ENCODE peak calls at places on chromosome 20, in four cellular contexts. A is mesendoderm, K is PC-3, V is fibroblast of lung. T is an unnamed sample.
A peak's percentile ranks its signal among the peaks of the same experiment; 100 is the strongest.

GRCh38 chr20:2747676-2748235 is 52.7 kb downstream of the CPXM1 start:
- DNase-seq in A (no peak), K (no peak), V (no peak), T (no peak)

GRCh38 chr20:31843288-31843687 is 2.1 kb downstream of the FOXS1 start:
- DNase-seq in A (no peak), K (no peak), V (no peak), T (no peak)

GRCh38 chr20:45343445-45343866 is 4.8 kb downstream of the SDC4 start:
- DNase-seq in A (peak; percentile 78), K (peak; percentile 71), V (no peak), T (no peak)

GRCh38 chr20:38337561-38338140 is 8.6 kb upstream of the LBP start:
- DNase-seq in A (peak; percentile 90), K (peak; percentile 52), V (no peak), T (peak; percentile 21)

GRCh38 chr20:10649080-10649816 is 24.6 kb downstream of the JAG1 start:
- DNase-seq in A (peak; percentile 58), K (no peak), V (peak; percentile 41), T (no peak)

GRCh38 chr20:59942245-59942644 is 2.1 kb downstream of the FAM217B start:
- DNase-seq in A (no peak), K (no peak), V (no peak), T (no peak)

GRCh38 chr20:17613328-17614175 is 43.7 kb downstream of the DSTN start:
- DNase-seq in A (no peak), K (no peak), V (no peak), T (no peak)

GRCh38 chr20:51393566-51393965 is 149.0 kb downstream of the NFATC2 start:
- DNase-seq in A (peak; percentile 42), K (no peak), V (no peak), T (no peak)

GRCh38 chr20:60500038-60500701 is 541.9 kb downstream of the CDH26 start:
- DNase-seq in A (no peak), K (no peak), V (no peak), T (no peak)

GRCh38 chr20:47346172-47346571 is 10.3 kb downstream of the ZMYND8 start:
- DNase-seq in A (no peak), K (no peak), V (no peak), T (no peak)
- H3K9ac ChIP-seq in A (no peak overlapping the region), K (no peak overlapping the region), V (no peak overlapping the region), T (no peak overlapping the region)

GRCh38 chr20:49140834-49141233 is 47.3 kb downstream of the STAU1 start:
- DNase-seq in A (no peak), K (no peak), V (no peak), T (peak; percentile 27)
- H3K27ac ChIP-seq in A (no peak overlapping the region), K (no peak overlapping the region), V (no peak overlapping the region), T (peak overlapping the region; percentile 21)

GRCh38 chr20:20333866-20334265 is 34.0 kb upstream of the INSM1 start:
- DNase-seq in A (no peak), K (no peak), V (no peak), T (no peak)
- H3K4me2 ChIP-seq in A (no peak overlapping the region), K (no peak overlapping the region), V (no peak overlapping the region), T (no peak overlapping the region)

GRCh38 chr20:46709459-46710148 is at the start of gene SLC2A10:
- DNase-seq in A (peak; percentile 69), K (peak; percentile 60), V (peak; percentile 67), T (peak; percentile 86)
- H3K9ac ChIP-seq in A (peak within 1 kb of the TSS; percentile 90), K (peak within 1 kb of the TSS; percentile 88), V (peak within 1 kb of the TSS; percentile 79), T (peak within 1 kb of the TSS; percentile 95)

GRCh38 chr20:36460648-36461599 is 80.4 kb upstream of the MYL9 start:
- DNase-seq in A (peak; percentile 96), K (peak; percentile 93), V (peak; percentile 82), T (peak; percentile 96)

GRCh38 chr20:36461600-36462439 is 79.5 kb upstream of the MYL9 start:
- DNase-seq in A (peak; percentile 67), K (peak; percentile 38), V (peak; percentile 54), T (peak; percentile 80)

GRCh38 chr20:36454664-36455427 is 86.5 kb upstream of the MYL9 start:
- DNase-seq in A (peak; percentile 54), K (peak; percentile 17), V (peak; percentile 21), T (peak; percentile 17)

GRCh38 chr20:36455972-36456625 is 85.2 kb upstream of the MYL9 start:
- DNase-seq in A (no peak), K (no peak), V (no peak), T (no peak)
- H3K27ac ChIP-seq in A (no peak overlapping the region), K (no peak overlapping the region), V (no peak overlapping the region), T (no peak overlapping the region)